ENCODE peak calls at places on chromosomes 4 and X, in eight cellular contexts. P, B, H, W, T, I, O and V are unnamed samples.

GRCh38 chr4:138341739-138342415 is 99.7 kb upstream of the SLC7A11 start:
- DNase-seq in P (no peak), B (no peak), H (no peak), W (no peak), T (no peak), I (no peak), O (no peak), V (no peak)

GRCh38 chr4:163343604-163344146 is at the start of gene NPY5R:
- DNase-seq in P (no peak), B (no peak), H (peak; percentile 19), W (no peak), T (no peak), I (no peak), O (no peak), V (no peak)

GRCh38 chrX:48897157-48897620 is 379 bp downstream of the TIMM17B start:
- DNase-seq in P (peak; percentile 55), B (peak; percentile 64), H (peak; percentile 93), W (peak; percentile 61), T (peak; percentile 54), I (peak; percentile 83), O (peak; percentile 45), V (peak; percentile 58)

GRCh38 chr4:149194061-149194460 is 621.6 kb downstream of the IQCM start:
- DNase-seq in P (no peak), B (no peak), H (no peak), W (no peak), T (no peak), I (no peak), O (no peak), V (no peak)

GRCh38 chr4:54482529-54482961 is 175.2 kb upstream of the KIT start:
- DNase-seq in P (peak; percentile 23), B (peak; percentile 52), H (no peak), W (no peak), T (no peak), I (no peak), O (no peak), V (no peak)

GRCh38 chrX:103529550-103529949 is 10.3 kb upstream of the RAB40A start:
- DNase-seq in P (no peak), B (peak; percentile 19), H (no peak), W (no peak), T (no peak), I (no peak), O (no peak), V (no peak)

GRCh38 chr4:112636688-112637551 is at the start of the genes LARP7 and ZGRF1:
- DNase-seq in P (peak; percentile 99), B (peak; percentile 99), H (peak; percentile 99), W (peak; percentile 99), T (peak; percentile 99), I (peak; percentile 99), O (peak; percentile 95), V (peak; percentile 98)

GRCh38 chr4:1347410-1347864 is 429 bp downstream of the UVSSA start:
- DNase-seq in P (no peak), B (peak; percentile 86), H (peak; percentile 85), W (peak; percentile 57), T (peak; percentile 66), I (no peak), O (peak; percentile 31), V (peak; percentile 22)

GRCh38 chr4:2535386-2536192 is 858 bp upstream of the FAM193A start:
- DNase-seq in P (no peak), B (peak; percentile 29), H (peak; percentile 63), W (peak; percentile 20), T (peak; percentile 92), I (peak; percentile 16), O (peak; percentile 26), V (peak; percentile 52)